ENCODE peak calls at places on chromosomes 12 and 14, in four cellular contexts. Y, S, F and B are unnamed samples.

GRCh38 chr12:43277630-43278267 is 274.3 kb downstream of the ADAMTS20 start:
- DNase-seq in Y (no peak), S (no peak), F (no peak), B (no peak)

GRCh38 chr12:81284137-81284536 is 206.3 kb downstream of the ACSS3 start:
- DNase-seq in F (no peak), Y (no peak), S (no peak), B (no peak)

GRCh38 chr12:75852143-75852542 is 179.4 kb downstream of the PHLDA1 start:
- DNase-seq in Y (no peak), F (no peak), S (no peak), B (no peak)

GRCh38 chr14:50740858-50741257 is 72.8 kb upstream of the SAV1 start:
- DNase-seq in S (no peak), Y (no peak), F (no peak), B (no peak)

GRCh38 chr12:106855221-106855758 is 80.8 kb downstream of the RIC8B start:
- DNase-seq in Y (no peak), S (no peak), F (no peak), B (no peak)

GRCh38 chr14:20489093-20489994 is 16.0 kb upstream of the RNASE10 start:
- DNase-seq in S (no peak), Y (peak), F (no peak), B (no peak)

GRCh38 chr12:67909091-67909531 is 80.1 kb upstream of the IFNG-AS1 start:
- DNase-seq in Y (no peak), F (no peak), S (no peak), B (no peak)

GRCh38 chr12:92419201-92419600 is 273.6 kb upstream of the BTG1 start:
- DNase-seq in S (no peak), F (no peak), Y (no peak), B (no peak)